ENCODE peak calls at places on chromosomes 1 and 21, in four cellular contexts. T, W, U and G are unnamed samples.

GRCh38 chr1:21510885-21511578 is 1.8 kb downstream of the ALPL start:
- DNase-seq in W (no peak), U (no peak), T (no peak), G (no peak)

GRCh38 chr1:58896211-58897183 is 112.7 kb upstream of the JUN start:
- DNase-seq in T (no peak), U (no peak), W (no peak), G (no peak)

GRCh38 chr1:116127848-116128540 is 16.8 kb downstream of the MAB21L3 start:
- DNase-seq in U (no peak), W (no peak), T (no peak), G (no peak)

GRCh38 chr1:67404212-67404620 is 26.0 kb downstream of the SERBP1 start:
- DNase-seq in W (peak; percentile 76), U (no peak), T (no peak), G (no peak)

GRCh38 chr1:39729030-39729429 is 9.7 kb upstream of the PPIE start:
- DNase-seq in W (peak; percentile 18), T (no peak), U (no peak), G (no peak)

GRCh38 chr1:19311503-19311930 is 427 bp downstream of the AKR7A2 start:
- DNase-seq in U (no peak), W (no peak), T (no peak), G (no peak)

GRCh38 chr21:31182231-31183129 is 144.2 kb upstream of the KRTAP19-8 start:
- DNase-seq in T (no peak), U (no peak), W (no peak), G (no peak)

GRCh38 chr1:110425611-110426152 is 18.2 kb upstream of the LAMTOR5 start:
- DNase-seq in U (no peak), W (no peak), T (no peak), G (no peak)

GRCh38 chr1:5748286-5749225 is 243.7 kb downstream of the NPHP4 start:
- DNase-seq in W (no peak), U (no peak), T (no peak), G (no peak)

GRCh38 chr1:199774433-199775089 is 252.9 kb upstream of the NR5A2 start:
- DNase-seq in W (peak; percentile 63), T (no peak), U (no peak), G (no peak)